ENCODE peak calls at places on chromosomes 7 and 10, in five cellular contexts. E is mesendoderm, N is mammary epithelial cell, O is right cardiac atrium, W is neuronal stem cell. R is an unnamed sample. For H3K4me1, the result is how much of the 10 kb centered on the place peaks cover.

GRCh38 chr10:48284002-48284546 is 9.6 kb upstream of the FRMPD2 start:
- DNase-seq in E (no peak), N (no peak), W (no peak), O (no peak), R (no peak)

GRCh38 chr10:44399478-44400451 is 14.9 kb upstream of the CXCL12 start:
- DNase-seq in E (no peak), N (no peak), O (no peak), W (no peak), R (peak)

GRCh38 chr7:36747251-36747968 is 23.1 kb upstream of the AOAH start:
- DNase-seq in W (no peak), O (no peak), N (peak), E (peak), R (peak)

GRCh38 chr7:25482631-25483030 is 254.3 kb upstream of the NPVF start:
- DNase-seq in O (no peak), W (no peak), N (no peak), E (no peak), R (no peak)

GRCh38 chr10:12412671-12413368 is 63.5 kb downstream of the CAMK1D start:
- DNase-seq in W (no peak), O (no peak), E (no peak), N (no peak), R (no peak)

GRCh38 chr10:30606313-30606712 is 23.2 kb downstream of the LYZL2 start:
- DNase-seq in N (no peak), E (no peak), O (no peak), W (no peak), R (peak)

GRCh38 chr10:91901784-91902677 is 7.3 kb downstream of the FGFBP3 start:
- DNase-seq in O (no peak), W (no peak), N (peak), E (peak), R (peak)

GRCh38 chr10:132111871-132112341 is 46.2 kb downstream of the JAKMIP3 start:
- DNase-seq in O (peak), E (no peak), W (no peak), N (no peak), R (no peak)

GRCh38 chr10:127939786-127940330 is 33.0 kb downstream of the PTPRE start:
- DNase-seq in O (no peak), W (no peak), E (no peak), N (peak), R (no peak)

GRCh38 chr7:142357953-142358520 is 100.2 kb upstream of the PRSS58 start:
- DNase-seq in E (peak), N (peak), O (no peak), W (peak), R (peak)

GRCh38 chr10:47374611-47375536 is 9.2 kb downstream of the ZNF488 start:
- DNase-seq in E (no peak), W (no peak), O (no peak), N (no peak), R (peak)

GRCh38 chr7:152202056-152202455 is 176.6 kb downstream of the GALNT11 start:
- DNase-seq in N (peak), W (no peak), O (no peak), E (no peak), R (peak)

GRCh38 chr7:100588438-100588837 is 2.3 kb downstream of the FBXO24 start:
- DNase-seq in O (no peak), N (no peak), W (no peak), E (no peak), R (peak)

GRCh38 chr10:20976891-20977684 is 80.0 kb upstream of the NEBL start:
- DNase-seq in E (peak), O (peak), N (no peak), W (no peak), R (no peak)

GRCh38 chr10:21427804-21428481 is 97.5 kb downstream of the SKIDA1 start:
- DNase-seq in N (peak), W (no peak), O (no peak), E (peak), R (no peak)

GRCh38 chr7:127393370-127394058 is 1.0 kb upstream of the ZNF800 start:
- DNase-seq in O (peak), W (peak), E (peak), N (no peak), R (peak)

GRCh38 chr10:29896053-29896452 is 163.3 kb downstream of the JCAD start:
- DNase-seq in N (no peak), E (no peak), O (no peak), W (no peak), R (peak)

GRCh38 chr10:130897815-130898214 is 413.7 kb downstream of the TCERG1L start:
- DNase-seq in O (no peak), W (no peak), N (no peak), E (no peak), R (no peak)

GRCh38 chr7:141709749-141710148 is 1.6 kb downstream of the WEE2 start:
- DNase-seq in E (no peak), N (peak), W (no peak), O (no peak), R (no peak)

GRCh38 chr10:102604379-102604960 is 39.8 kb upstream of the TRIM8 start:
- DNase-seq in N (peak), E (peak), O (peak), W (no peak), R (peak)

GRCh38 chr10:102603946-102604345 is 40.3 kb upstream of the TRIM8 start:
- DNase-seq in O (peak), E (no peak), N (no peak), W (no peak), R (peak)

GRCh38 chr10:102600816-102601215 is 43.5 kb upstream of the TRIM8 start:
- DNase-seq in W (no peak), N (no peak), O (peak), E (no peak), R (no peak)

GRCh38 chr10:102601639-102602038 is 42.6 kb upstream of the TRIM8 start:
- DNase-seq in N (no peak), E (no peak), O (peak), W (no peak), R (no peak)

DNA sequence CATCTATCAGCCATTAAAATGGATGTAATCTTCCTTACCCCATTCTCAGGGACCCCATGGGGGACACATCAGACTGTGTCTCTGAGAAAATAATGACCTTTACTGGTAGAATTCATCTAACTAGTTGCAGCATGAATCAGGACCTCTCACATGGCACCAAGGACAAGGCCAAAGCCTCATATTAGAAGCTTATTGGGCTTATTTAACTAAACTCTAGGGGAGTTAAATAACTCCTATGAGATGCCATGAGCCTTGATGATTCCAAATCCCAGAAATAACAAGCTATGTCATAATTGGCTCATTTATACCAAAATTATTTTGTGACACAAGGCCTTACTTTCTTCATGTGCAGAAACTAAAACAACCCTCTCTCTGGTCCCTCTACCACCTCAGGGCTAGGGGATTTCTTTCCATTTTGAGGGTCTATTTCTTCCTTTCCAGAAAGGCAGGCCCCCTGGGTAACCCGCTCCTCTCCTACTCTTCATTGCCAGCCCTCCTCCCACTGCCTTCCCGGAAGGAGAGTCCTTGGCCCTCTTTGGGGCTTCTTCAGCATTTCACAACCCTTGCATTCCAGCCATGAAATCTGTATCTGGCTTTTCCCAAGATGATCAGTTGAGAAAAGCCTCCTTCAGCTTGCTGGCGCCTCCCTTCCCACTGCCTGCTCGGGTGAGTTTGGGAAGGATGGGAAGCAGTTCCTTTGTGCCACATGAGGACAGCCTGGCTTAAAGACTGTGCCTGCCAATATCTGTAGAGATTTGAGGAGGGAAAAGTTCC is 41.8 kb upstream of the TRIM8 start:
- DNase-seq in N (no peak), E (no peak), W (no peak), O (peak), R (peak)
- H3K4me1 ChIP-seq in N (under half), E (under half), W (under half), O (under half), R (under half)

GRCh38 chr10:26804418-26805393 is 56.1 kb downstream of the ABI1 start:
- DNase-seq in N (no peak), O (no peak), W (no peak), E (no peak), R (no peak)

GRCh38 chr10:26809973-26810372 is 50.8 kb downstream of the ABI1 start:
- DNase-seq in W (no peak), E (no peak), N (no peak), O (no peak), R (no peak)

GRCh38 chr10:26806557-26806956 is 54.2 kb downstream of the ABI1 start:
- DNase-seq in W (no peak), E (no peak), N (no peak), O (no peak), R (no peak)

GRCh38 chr10:26805567-26806245 is 55.1 kb downstream of the ABI1 start:
- DNase-seq in E (no peak), O (no peak), N (peak), W (no peak), R (peak)

GRCh38 chr10:26807532-26807931 is 53.2 kb downstream of the ABI1 start:
- DNase-seq in O (no peak), W (no peak), E (no peak), N (no peak), R (no peak)
- H3K4me1 ChIP-seq in O (under half), W (under half), E (under half), N (under half), R (under half)

DNA sequence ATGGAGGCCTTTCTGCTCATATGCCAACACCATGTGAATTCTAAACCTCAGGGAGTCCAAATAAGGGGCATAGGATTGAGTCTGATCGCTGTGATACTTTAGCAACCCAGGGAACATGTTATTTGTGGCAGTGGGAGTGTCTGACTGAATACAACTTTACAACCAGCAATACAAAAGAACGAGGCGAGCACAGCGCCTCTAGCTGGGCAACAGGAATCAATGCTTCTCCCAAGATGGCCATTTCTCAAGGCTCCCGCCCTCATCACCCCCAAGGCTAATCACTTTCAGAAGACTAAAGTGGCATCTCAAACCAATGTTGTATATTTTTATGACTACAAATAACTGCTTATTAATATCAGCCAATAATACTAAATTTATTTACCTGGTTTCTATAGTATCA is 28.1 kb downstream of the YWHAG start:
- DNase-seq in N (no peak), W (no peak), O (no peak), E (peak), R (no peak)
- H3K4me1 ChIP-seq in N (under half), W (under half), O (under half), E (under half), R (under half)

GRCh38 chr7:140539466-140539865 is 60.2 kb upstream of the MKRN1 start:
- DNase-seq in E (no peak), N (no peak), W (no peak), O (no peak), R (no peak)
- H3K4me1 ChIP-seq in E (under half), N (under half), W (under half), O (under half), R (under half)

GRCh38 chr7:2613113-2613925 is 18.5 kb upstream of the TTYH3 start:
- DNase-seq in E (no peak), W (no peak), N (no peak), O (peak), R (no peak)
- H3K4me1 ChIP-seq in E (under half), W (under half), N (under half), O (under half), R (under half)

GRCh38 chr10:15440204-15440711 is 69.2 kb upstream of the FAM171A1 start:
- DNase-seq in E (no peak), O (no peak), N (no peak), W (no peak), R (no peak)
- H3K4me1 ChIP-seq in E (under half), O (under half), N (under half), W (under half), R (under half)

GRCh38 chr10:4688620-4689019 is 137.4 kb upstream of the AKR1E2 start:
- DNase-seq in E (no peak), W (no peak), N (no peak), O (no peak), R (no peak)
- H3K4me1 ChIP-seq in E (under half), W (under half), N (half or more), O (under half), R (half or more)

DNA sequence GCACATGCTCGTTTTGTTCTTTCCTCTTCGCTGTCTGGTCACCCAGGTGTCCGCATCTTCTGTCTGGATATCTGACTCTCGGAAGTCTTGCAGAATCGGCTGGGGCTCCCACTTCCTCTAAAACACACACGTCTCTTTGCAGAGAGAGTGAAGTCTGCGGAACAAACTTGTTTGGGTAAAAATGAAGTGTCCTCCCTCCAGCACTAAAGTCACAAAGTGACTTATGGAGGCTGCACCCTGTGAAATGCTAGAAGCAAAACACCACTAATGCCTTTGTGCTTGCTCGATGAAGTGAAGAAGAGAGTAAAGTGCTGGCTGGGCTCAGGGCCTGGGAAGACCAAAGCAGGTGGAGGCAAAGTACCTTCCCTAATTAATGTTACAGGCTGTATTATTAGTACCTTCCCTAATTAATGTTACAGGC is 71.4 kb downstream of the FGFR2 start:
- DNase-seq in N (no peak), E (no peak), O (no peak), W (peak), R (no peak)
- H3K4me1 ChIP-seq in N (under half), E (under half), O (under half), W (under half), R (under half)

R was measured in GM23248.